ENCODE peak calls at places on chromosomes 1 and 21, in four cellular contexts. E, A, K and V are unnamed samples.

GRCh38 chr1:9917901-9918300 is 7.8 kb upstream of the CTNNBIP1 start:
- DNase-seq in E (no peak), A (no peak), K (no peak), V (no peak)

GRCh38 chr1:74534241-74534640 is 21.8 kb upstream of the LRRC53 start:
- DNase-seq in E (no peak), A (no peak), K (no peak), V (no peak)

GRCh38 chr1:110873856-110874255 is 908 bp downstream of the CD53 start:
- DNase-seq in E (no peak), A (no peak), K (no peak), V (no peak)

GRCh38 chr1:44842763-44843655 is at the start of gene PTCH2:
- DNase-seq in E (peak), A (peak), K (peak), V (peak)

GRCh38 chr1:34847094-34847493 is 12.5 kb downstream of the SMIM12 start:
- DNase-seq in E (no peak), A (peak), K (no peak), V (no peak)

GRCh38 chr1:244672961-244673695 is 20.2 kb downstream of the DESI2 start:
- DNase-seq in E (no peak), A (no peak), K (peak), V (no peak)

GRCh38 chr1:81478217-81478616 is 322.5 kb upstream of the ADGRL2 start:
- DNase-seq in E (no peak), A (no peak), K (no peak), V (no peak)

GRCh38 chr21:15631342-15631741 is 98.4 kb upstream of the USP25 start:
- DNase-seq in E (no peak), A (no peak), K (no peak), V (no peak)

GRCh38 chr1:191618202-191618601 is 540.1 kb upstream of the RGS18 start:
- DNase-seq in E (no peak), A (no peak), K (no peak), V (no peak)

GRCh38 chr21:29130234-29130993 is at the start of gene MAP3K7CL:
- DNase-seq in E (peak), A (no peak), K (no peak), V (no peak)

GRCh38 chr1:109864960-109865611 is 45.6 kb upstream of the CSF1 start:
- DNase-seq in E (no peak), A (no peak), K (no peak), V (no peak)

GRCh38 chr1:84103197-84103992 is 40.7 kb upstream of the PRKACB start:
- DNase-seq in E (peak), A (peak), K (no peak), V (no peak)

GRCh38 chr1:223016890-223017289 is 126.2 kb downstream of the TLR5 start:
- DNase-seq in E (no peak), A (no peak), K (no peak), V (no peak)

GRCh38 chr1:201745023-201745422 is 83.9 kb upstream of the IPO9 start:
- DNase-seq in E (no peak), A (no peak), K (no peak), V (no peak)

GRCh38 chr1:207463021-207463420 is 8.9 kb downstream of the CR2 start:
- DNase-seq in E (no peak), A (no peak), K (no peak), V (no peak)

GRCh38 chr1:43444827-43445225 is 8.9 kb downstream of the HYI start:
- DNase-seq in E (peak), A (no peak), K (no peak), V (no peak)

GRCh38 chr1:168733241-168733640 is 4.2 kb upstream of the DPT start:
- DNase-seq in E (no peak), A (no peak), K (no peak), V (no peak)

GRCh38 chr1:31111290-31111951 is 45.9 kb upstream of the PUM1 start:
- DNase-seq in E (peak), A (no peak), K (no peak), V (no peak)

GRCh38 chr1:44361478-44361877 is 6.4 kb upstream of the ERI3 start:
- DNase-seq in E (peak), A (no peak), K (no peak), V (no peak)

GRCh38 chr1:33036051-33036525 is 595 bp downstream of the AK2 start:
- DNase-seq in E (peak), A (peak), K (peak), V (no peak)

GRCh38 chr1:119768778-119769177 is at the start of gene HMGCS2:
- DNase-seq in E (no peak), A (no peak), K (no peak), V (no peak)

GRCh38 chr1:101257500-101258325 is 20.9 kb downstream of the S1PR1 start:
- DNase-seq in E (peak), A (peak), K (no peak), V (no peak)

GRCh38 chr1:89274431-89274857 is 1.8 kb upstream of the GBP5 start:
- DNase-seq in E (no peak), A (no peak), K (no peak), V (no peak)

GRCh38 chr1:167994560-167994959 is 57.7 kb upstream of the MPC2 start:
- DNase-seq in E (no peak), A (no peak), K (no peak), V (no peak)

GRCh38 chr1:175498002-175498401 is 245.4 kb downstream of the TNR start:
- DNase-seq in E (no peak), A (no peak), K (no peak), V (no peak)

GRCh38 chr1:57637155-57637554 is 213.3 kb upstream of the DAB1 start:
- DNase-seq in E (no peak), A (no peak), K (no peak), V (no peak)

GRCh38 chr21:21439761-21440160 is 441.6 kb downstream of the NCAM2 start:
- DNase-seq in E (no peak), A (no peak), K (no peak), V (no peak)

GRCh38 chr21:44418108-44418875 is 37.0 kb upstream of the LRRC3 start:
- DNase-seq in E (no peak), A (no peak), K (no peak), V (no peak)

GRCh38 chr1:243490748-243491686 is 235.2 kb downstream of the SDCCAG8 start:
- DNase-seq in E (no peak), A (no peak), K (no peak), V (peak)

GRCh38 chr1:154906621-154907081 is 29.9 kb downstream of the PMVK start:
- DNase-seq in E (no peak), A (peak), K (no peak), V (peak)
- TF ChIP-seq FOXJ3 in E (no peak), A (no peak), K (no peak), V (no peak)

GRCh38 chr1:211631168-211631567 is 44.3 kb downstream of the NEK2 start:
- DNase-seq in E (peak), A (no peak), K (no peak), V (no peak)

GRCh38 chr1:211633523-211633843 is 41.9 kb downstream of the NEK2 start:
- DNase-seq in E (peak), A (peak), K (no peak), V (no peak)

GRCh38 chr1:211630236-211631081 is 45.0 kb downstream of the NEK2 start:
- DNase-seq in E (peak), A (peak), K (peak), V (peak)

GRCh38 chr1:211632808-211633522 is 42.5 kb downstream of the NEK2 start:
- DNase-seq in E (no peak), A (no peak), K (no peak), V (no peak)

DNA sequence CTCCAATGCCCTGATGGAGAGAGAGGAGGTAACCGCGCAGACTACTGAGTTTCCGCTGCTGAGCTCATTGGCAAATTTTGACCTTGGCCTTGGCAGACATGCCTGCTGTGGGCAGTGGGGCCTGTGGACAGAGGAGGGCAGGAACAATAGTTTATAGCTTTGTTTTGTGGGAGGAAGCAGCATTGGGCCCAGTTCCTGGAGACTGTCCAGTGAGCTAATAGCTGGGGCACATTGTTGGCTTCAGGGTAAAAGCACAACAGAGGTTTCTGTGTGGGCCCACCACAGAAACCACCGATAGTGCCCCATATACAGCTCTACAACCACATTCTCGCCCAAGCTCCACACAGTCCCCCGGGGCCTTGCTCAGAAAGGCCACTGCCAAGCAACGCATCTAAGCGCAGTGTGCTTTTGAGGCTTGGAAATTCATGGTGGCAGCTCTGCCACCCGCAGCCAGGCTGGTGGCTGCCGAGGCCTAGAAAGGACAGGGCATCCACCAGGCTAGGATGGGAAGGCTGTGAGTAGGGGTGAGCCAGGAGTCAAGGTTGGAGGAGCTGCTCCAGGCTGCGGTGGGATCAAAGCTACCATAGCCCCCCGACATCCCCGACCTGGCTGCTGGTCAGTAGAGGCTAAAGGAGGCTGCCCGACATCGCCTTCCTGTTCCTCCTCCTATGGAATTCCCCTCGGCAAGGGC is 43.2 kb downstream of the NEK2 start:
- DNase-seq in E (no peak), A (no peak), K (no peak), V (no peak)
- TF ChIP-seq MAX in E (no peak), A (no peak), K (no peak), V (no peak)

GRCh38 chr1:108831225-108831624 is 25.7 kb downstream of the AKNAD1 start:
- DNase-seq in E (no peak), A (no peak), K (no peak), V (no peak)
- TF ChIP-seq FOXJ3 in E (no peak), A (no peak), K (no peak), V (no peak)

GRCh38 chr21:34609244-34609950 is 5.5 kb downstream of the RCAN1 start:
- DNase-seq in E (no peak), A (no peak), K (no peak), V (no peak)
- TF ChIP-seq MAX in E (no peak), A (no peak), K (no peak), V (no peak)

GRCh38 chr1:5979536-5980313 is 12.5 kb downstream of the NPHP4 start:
- DNase-seq in E (no peak), A (no peak), K (no peak), V (no peak)

GRCh38 chr1:5982276-5982675 is 9.9 kb downstream of the NPHP4 start:
- DNase-seq in E (no peak), A (no peak), K (no peak), V (no peak)

GRCh38 chr1:5981009-5981380 is 11.2 kb downstream of the NPHP4 start:
- DNase-seq in E (no peak), A (no peak), K (no peak), V (no peak)

GRCh38 chr1:5978452-5978851 is 13.8 kb downstream of the NPHP4 start:
- DNase-seq in E (no peak), A (no peak), K (no peak), V (peak)

GRCh38 chr1:5980314-5981008 is 11.8 kb downstream of the NPHP4 start:
- DNase-seq in E (peak), A (no peak), K (peak), V (peak)
- TF ChIP-seq FOXJ3 in E (no peak), A (no peak), K (no peak), V (no peak)

GRCh38 chr1:205568469-205569361 is 63.1 kb downstream of the ELK4 start:
- DNase-seq in E (no peak), A (no peak), K (peak), V (no peak)

GRCh38 chr1:205570796-205571537 is 60.8 kb downstream of the ELK4 start:
- DNase-seq in E (no peak), A (no peak), K (no peak), V (no peak)

GRCh38 chr1:205568135-205568468 is 63.6 kb downstream of the CDK18 start:
- DNase-seq in E (no peak), A (no peak), K (no peak), V (no peak)

GRCh38 chr1:205570173-205570501 is 61.7 kb downstream of the ELK4 start:
- DNase-seq in E (no peak), A (no peak), K (no peak), V (no peak)

GRCh38 chr1:205569411-205570172 is 62.2 kb downstream of the ELK4 start:
- DNase-seq in E (no peak), A (no peak), K (peak), V (no peak)
- TF ChIP-seq MAX in E (no peak), A (no peak), K (no peak), V (no peak)

DNA sequence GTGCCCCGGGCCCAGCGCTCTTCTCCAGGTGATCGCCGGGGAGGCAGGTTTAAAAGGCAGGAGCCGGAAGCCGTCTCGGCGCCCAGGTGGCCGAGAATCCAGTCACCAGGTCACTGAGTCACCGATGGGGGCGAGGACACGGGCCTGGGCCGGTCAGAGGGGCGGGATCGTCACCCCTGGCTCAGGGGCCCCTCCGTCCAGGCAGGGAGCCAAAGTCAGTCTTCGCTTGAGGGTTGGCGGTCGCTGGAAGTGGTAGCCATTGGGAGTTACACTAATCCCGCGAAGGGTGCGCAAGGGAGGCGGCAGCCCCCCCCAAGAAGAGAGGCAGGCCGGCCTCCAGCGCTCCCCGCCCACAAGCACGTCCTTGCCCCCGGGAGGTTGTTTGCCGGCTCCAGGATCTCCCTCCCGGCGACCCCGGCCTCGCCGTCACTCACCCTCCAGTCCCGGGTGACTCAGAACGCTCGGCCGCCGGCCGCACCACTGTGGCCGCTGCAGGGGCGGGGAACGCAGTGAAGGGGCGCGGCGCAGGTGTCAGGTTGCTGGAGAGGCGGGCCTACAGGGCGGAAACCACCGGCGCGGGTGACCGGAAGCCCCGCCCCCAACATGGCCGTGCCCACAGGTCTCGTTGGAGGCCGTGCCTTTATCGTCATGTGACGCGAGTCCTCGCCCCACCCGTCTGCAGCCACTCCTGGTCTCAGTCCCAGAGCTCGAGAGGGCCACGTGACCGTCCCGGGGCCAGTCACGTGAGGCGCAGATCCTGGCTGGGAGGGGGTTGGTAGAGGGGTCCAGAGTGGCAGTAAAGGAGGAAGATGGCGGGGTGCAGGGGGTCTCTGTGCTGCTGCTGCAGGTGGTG is at the start of the genes CLCN6 and MTHFR:
- DNase-seq in E (peak), A (peak), K (peak), V (peak)
- TF ChIP-seq FOXJ3 in E (no peak), A (peak), K (peak), V (no peak)

DNA sequence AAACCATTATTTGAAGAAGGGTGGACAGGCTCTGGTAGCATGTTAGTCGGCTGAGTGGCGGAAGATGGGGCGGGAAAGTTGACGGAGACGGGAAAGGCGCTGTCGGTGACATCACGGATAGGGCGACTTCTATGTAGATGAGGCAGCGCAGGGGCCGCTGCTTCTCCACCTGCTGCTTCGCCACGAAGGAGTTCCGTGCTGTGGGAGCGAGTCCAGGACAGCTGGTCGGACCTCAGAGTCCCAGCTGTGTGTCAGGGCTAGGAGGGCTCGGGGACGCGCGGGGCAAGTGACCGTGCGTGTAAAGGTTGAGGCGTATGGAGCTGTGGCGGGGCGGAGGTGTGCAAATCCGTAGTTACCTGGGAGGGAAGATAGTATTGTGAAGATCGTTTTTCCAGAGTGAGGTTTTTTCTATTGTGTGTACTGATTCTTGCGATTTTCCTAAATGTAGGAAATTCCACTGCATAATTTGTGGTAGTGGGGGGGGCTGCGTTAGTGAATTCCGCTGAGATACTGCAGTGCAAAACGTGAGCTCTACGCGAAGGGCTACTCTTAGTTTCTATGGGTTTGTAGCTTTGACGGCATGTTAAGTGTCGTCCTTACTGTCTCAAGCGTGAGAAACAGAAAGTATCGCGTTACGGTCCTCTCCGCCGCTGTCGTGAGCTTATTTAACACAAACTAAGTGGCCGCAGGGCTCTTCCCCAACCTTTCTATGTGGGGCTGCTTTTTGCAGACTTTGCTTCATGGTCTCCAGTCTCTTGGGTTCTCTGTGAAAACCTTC is 111.2 kb upstream of the NBPF11 start:
- DNase-seq in E (peak), A (peak), K (peak), V (peak)
- TF ChIP-seq MAX in E (no peak), A (peak), K (no peak), V (peak)

GRCh38 chr1:53617382-53618217 is 121.4 kb downstream of the GLIS1 start:
- DNase-seq in E (no peak), A (no peak), K (no peak), V (no peak)

GRCh38 chr1:53615101-53615500 is 123.9 kb downstream of the GLIS1 start:
- DNase-seq in E (no peak), A (no peak), K (no peak), V (no peak)

GRCh38 chr1:53616511-53616910 is 122.5 kb downstream of the GLIS1 start:
- DNase-seq in E (no peak), A (no peak), K (no peak), V (no peak)

GRCh38 chr1:53618218-53619087 is 120.5 kb downstream of the GLIS1 start:
- DNase-seq in E (no peak), A (no peak), K (no peak), V (no peak)

GRCh38 chr1:53616927-53617326 is 122.0 kb downstream of the GLIS1 start:
- DNase-seq in E (no peak), A (no peak), K (no peak), V (peak)
- TF ChIP-seq FOXJ3 in E (no peak), A (no peak), K (no peak), V (no peak)

GRCh38 chr1:18069903-18070302 is 37.7 kb upstream of the IGSF21 start:
- DNase-seq in E (no peak), A (no peak), K (no peak), V (no peak)

GRCh38 chr1:18073066-18073642 is 34.4 kb upstream of the IGSF21 start:
- DNase-seq in E (no peak), A (no peak), K (no peak), V (no peak)

GRCh38 chr1:18077657-18078215 is 29.9 kb upstream of the IGSF21 start:
- DNase-seq in E (no peak), A (no peak), K (no peak), V (no peak)

GRCh38 chr1:18066576-18066975 is 41.0 kb upstream of the IGSF21 start:
- DNase-seq in E (no peak), A (no peak), K (no peak), V (no peak)

DNA sequence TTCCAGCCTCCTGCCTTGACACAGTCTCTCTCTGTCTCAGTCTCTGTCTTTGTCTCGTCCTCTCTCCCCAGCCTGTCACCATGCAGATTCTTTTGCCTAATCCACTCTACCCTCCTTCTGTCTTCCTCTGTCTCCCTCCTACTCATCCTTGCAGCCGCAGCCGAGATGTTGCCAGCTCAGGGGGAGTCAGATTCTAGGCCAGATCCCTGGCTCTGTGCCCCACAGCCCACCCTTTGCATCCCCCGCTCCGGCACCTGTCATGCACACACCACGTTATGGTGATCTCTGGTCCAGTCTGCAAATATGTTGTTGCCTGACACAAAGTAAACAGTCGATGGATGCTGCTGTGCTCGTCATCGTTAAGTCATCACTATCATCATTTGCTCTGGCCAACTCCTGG is 35.5 kb upstream of the IGSF21 start:
- DNase-seq in E (no peak), A (no peak), K (no peak), V (no peak)
- TF ChIP-seq MAX in E (no peak), A (no peak), K (no peak), V (no peak)